ENCODE peak calls at places on chromosomes 12 and 14, in five cellular contexts. C is NCI-H2107, E is breast epithelium, M is NCI-H2029 treated with DMSO at 0.1 percent for 48 hours, T is HEK293T. J is an unnamed sample.

GRCh38 chr12:7503686-7504085 is at the start of gene CD163:
- DNase-seq in C (no peak), E (no peak), M (no peak), T (no peak), J (no peak)

GRCh38 chr14:103941973-103942736 is at the start of gene RD3L:
- DNase-seq in C (no peak), E (no peak), M (no peak), T (no peak), J (no peak)

GRCh38 chr12:10082057-10082874 is 16.5 kb downstream of the CLEC1A start:
- DNase-seq in C (no peak), E (no peak), M (no peak), T (no peak), J (no peak)

GRCh38 chr14:51931308-51931707 is 58.0 kb upstream of the RTRAF start:
- DNase-seq in C (no peak), E (no peak), M (no peak), T (no peak), J (no peak)

GRCh38 chr12:12736759-12737676 is 19.9 kb downstream of the CDKN1B start:
- DNase-seq in C (no peak), E (no peak), M (peak; percentile 26), T (no peak), J (no peak)

GRCh38 chr12:69046372-69046771 is 113.4 kb upstream of the CPM start:
- DNase-seq in C (no peak), E (no peak), M (no peak), T (no peak), J (no peak)

GRCh38 chr12:12007713-12008231 is 63.0 kb upstream of the BCL2L14 start:
- DNase-seq in C (no peak), E (no peak), M (no peak), T (no peak), J (no peak)

GRCh38 chr12:46470039-46470627 is 97.6 kb upstream of the SLC38A2 start:
- DNase-seq in C (no peak), E (no peak), M (no peak), T (no peak), J (no peak)

GRCh38 chr14:21133896-21134295 is 22.0 kb downstream of the OR5AU1 start:
- DNase-seq in C (no peak), E (no peak), M (no peak), T (no peak), J (no peak)

GRCh38 chr12:11882301-11883019 is 188.3 kb upstream of the BCL2L14 start:
- DNase-seq in C (no peak), E (no peak), M (no peak), T (no peak), J (no peak)

GRCh38 chr14:98919431-98919830 is 352.6 kb downstream of the BCL11B start:
- DNase-seq in C (no peak), E (no peak), M (no peak), T (no peak), J (no peak)

GRCh38 chr12:110766311-110767154 is 23.8 kb upstream of the PPP1CC start:
- DNase-seq in C (no peak), E (no peak), M (no peak), T (no peak), J (no peak)

GRCh38 chr12:104738371-104738710 is 219.7 kb downstream of the SLC41A2 start:
- DNase-seq in C (peak; percentile 67), E (no peak), M (peak; percentile 36), T (no peak), J (no peak)

GRCh38 chr12:13962699-13963098 is 18.7 kb downstream of the GRIN2B start:
- DNase-seq in C (no peak), E (no peak), M (no peak), T (peak; percentile 27), J (no peak)

GRCh38 chr12:92078167-92079053 is 67.2 kb downstream of the BTG1 start:
- DNase-seq in C (no peak), E (no peak), M (no peak), T (no peak), J (no peak)

GRCh38 chr14:36070056-36071043 is 106.2 kb downstream of the PTCSC3 start:
- DNase-seq in C (peak; percentile 92), E (peak; percentile 56), M (peak; percentile 99), T (peak; percentile 76), J (no peak)

GRCh38 chr12:77343291-77343690 is 277.9 kb upstream of the E2F7 start:
- DNase-seq in C (no peak), E (no peak), M (no peak), T (no peak), J (no peak)

GRCh38 chr12:116736962-116737773 is 701 bp downstream of the SPRING1 start:
- DNase-seq in C (no peak), E (no peak), M (no peak), T (peak; percentile 38), J (no peak)

GRCh38 chr12:48160807-48161206 is 3.5 kb upstream of the ASB8 start:
- DNase-seq in C (no peak), E (no peak), M (no peak), T (no peak), J (no peak)

GRCh38 chr14:78997811-78998210 is 827.6 kb downstream of the NRXN3 start:
- DNase-seq in C (peak; percentile 31), E (no peak), M (no peak), T (no peak), J (no peak)

GRCh38 chr12:92332552-92332951 is 186.9 kb upstream of the BTG1 start:
- DNase-seq in C (no peak), E (no peak), M (no peak), T (no peak), J (no peak)

GRCh38 chr12:45726594-45727300 is 2.8 kb upstream of the ARID2 start:
- DNase-seq in C (peak; percentile 54), E (peak; percentile 65), M (no peak), T (peak; percentile 21), J (peak; percentile 29)

GRCh38 chr12:132352896-132353800 is 23.8 kb upstream of the GALNT9 start:
- DNase-seq in C (no peak), E (no peak), M (no peak), T (no peak), J (no peak)

GRCh38 chr12:20505056-20505455 is 136.7 kb downstream of the PDE3A start:
- DNase-seq in C (no peak), E (no peak), M (no peak), T (no peak), J (no peak)

GRCh38 chr12:127660961-127661360 is 606.0 kb upstream of the TMEM132C start:
- DNase-seq in C (no peak), E (no peak), M (no peak), T (no peak), J (no peak)

GRCh38 chr12:107990325-107990724 is 138.8 kb upstream of the WSCD2 start:
- DNase-seq in C (no peak), E (no peak), M (peak; percentile 34), T (peak; percentile 13), J (no peak)

GRCh38 chr12:1691123-1692007 is 495 bp downstream of the ADIPOR2 start:
- DNase-seq in C (peak; percentile 38), E (no peak), M (no peak), T (no peak), J (no peak)

GRCh38 chr14:65173973-65174693 is 71.8 kb upstream of the MAX start:
- DNase-seq in C (no peak), E (no peak), M (no peak), T (no peak), J (no peak)

GRCh38 chr14:54902521-54903420 is at the start of gene GCH1:
- DNase-seq in C (peak; percentile 78), E (peak; percentile 61), M (peak; percentile 65), T (peak; percentile 89), J (peak; percentile 53)

GRCh38 chr12:12717586-12718381 is 616 bp downstream of the CDKN1B start:
- DNase-seq in C (no peak), E (no peak), M (peak; percentile 21), T (no peak), J (no peak)

GRCh38 chr14:67892466-67893120 is 73.0 kb downstream of the RAD51B start:
- DNase-seq in C (no peak), E (no peak), M (no peak), T (no peak), J (no peak)

GRCh38 chr12:31896514-31897039 is 62.6 kb upstream of the RESF1 start:
- DNase-seq in C (no peak), E (no peak), M (no peak), T (no peak), J (no peak)

GRCh38 chr12:117854339-117855012 is 114.3 kb downstream of the KSR2 start:
- DNase-seq in C (peak; percentile 57), E (no peak), M (peak; percentile 57), T (peak; percentile 75), J (no peak)

GRCh38 chr12:53427905-53428594 is 4.4 kb downstream of the AMHR2 start:
- DNase-seq in C (no peak), E (no peak), M (no peak), T (no peak), J (no peak)

GRCh38 chr12:6423267-6424007 is 21.3 kb upstream of the CD27 start:
- DNase-seq in C (peak; percentile 88), E (peak; percentile 73), M (peak; percentile 79), T (peak; percentile 88), J (no peak)

GRCh38 chr14:47675489-47676300 is at the start of gene MDGA2:
- DNase-seq in C (no peak), E (no peak), M (no peak), T (peak; percentile 63), J (no peak)

GRCh38 chr12:52353766-52354165 is 13.5 kb downstream of the KRT85 start:
- DNase-seq in C (no peak), E (peak; percentile 22), M (no peak), T (no peak), J (no peak)

GRCh38 chr14:106378191-106378590 is 851.8 kb downstream of the TMEM121 start:
- DNase-seq in C (no peak), E (no peak), M (no peak), T (no peak), J (no peak)

GRCh38 chr14:24079521-24080141 is 8.3 kb downstream of the CPNE6 start:
- DNase-seq in C (no peak), E (no peak), M (no peak), T (no peak), J (no peak)

J was measured in omental fat pad.